ENCODE peak calls at places on chromosomes 12 and 14, in five cellular contexts. S is AG09309, P is right lobe of liver, T is fibroblast of pulmonary artery, K is thoracic aorta. Q is an unnamed sample.

GRCh38 chr14:100861188-100861936 is 35.4 kb downstream of the MEG3 start:
- DNase-seq in S (no peak), P (no peak), T (no peak), K (no peak), Q (no peak)

GRCh38 chr12:27615331-27615891 is 80.8 kb upstream of the REP15 start:
- DNase-seq in S (peak; percentile 81), P (no peak), T (peak; percentile 41), K (no peak), Q (no peak)

GRCh38 chr14:54691525-54692260 is 124.8 kb downstream of the SAMD4A start:
- DNase-seq in S (no peak), P (peak; percentile 79), T (peak; percentile 87), K (no peak), Q (peak; percentile 80)

GRCh38 chr12:117007618-117008017 is 91.6 kb downstream of the TESC start:
- DNase-seq in S (no peak), P (no peak), T (no peak), K (no peak), Q (no peak)

GRCh38 chr14:59728294-59728693 is 142.3 kb downstream of the RTN1 start:
- DNase-seq in S (no peak), P (no peak), T (no peak), K (no peak), Q (no peak)

GRCh38 chr14:65019944-65020566 is 33.4 kb downstream of the FNTB start:
- DNase-seq in S (peak; percentile 72), P (no peak), T (peak; percentile 92), K (no peak), Q (peak; percentile 28)

GRCh38 chr12:48865141-48865440 is 579 bp downstream of the RND1 start:
- DNase-seq in S (no peak), P (no peak), T (no peak), K (no peak), Q (no peak)

GRCh38 chr12:114933428-114934160 is 249.6 kb upstream of the TBX3 start:
- DNase-seq in S (peak; percentile 79), P (peak; percentile 36), T (peak; percentile 82), K (no peak), Q (no peak)

GRCh38 chr12:109758406-109759075 is 44.9 kb downstream of the FAM222A start:
- DNase-seq in S (no peak), P (no peak), T (no peak), K (no peak), Q (peak; percentile 4)

GRCh38 chr12:26317942-26318565 is 122.7 kb downstream of the SSPN start:
- DNase-seq in S (no peak), P (no peak), T (peak; percentile 70), K (no peak), Q (no peak)

GRCh38 chr12:68011882-68012207 is 22.6 kb downstream of the IFNG-AS1 start:
- DNase-seq in S (no peak), P (no peak), T (peak; percentile 8), K (no peak), Q (no peak)

GRCh38 chr14:78863143-78863542 is 693.0 kb downstream of the NRXN3 start:
- DNase-seq in S (no peak), P (no peak), T (peak; percentile 48), K (no peak), Q (no peak)

GRCh38 chr14:30252151-30252550 is 306.8 kb upstream of the G2E3 start:
- DNase-seq in S (no peak), P (no peak), T (no peak), K (no peak), Q (no peak)

GRCh38 chr14:50763386-50764007 is 67.5 kb downstream of the NIN start:
- DNase-seq in S (peak; percentile 98), P (no peak), T (peak; percentile 53), K (no peak), Q (no peak)

GRCh38 chr12:96265400-96265799 is 71.2 kb downstream of the ELK3 start:
- DNase-seq in S (no peak), P (no peak), T (no peak), K (no peak), Q (no peak)

GRCh38 chr12:93950321-93950720 is 198.1 kb upstream of the PLXNC1 start:
- DNase-seq in S (no peak), P (no peak), T (no peak), K (no peak), Q (no peak)

GRCh38 chr12:47982311-47982710 is 18.9 kb downstream of the TMEM106C start:
- DNase-seq in S (no peak), P (no peak), T (no peak), K (no peak), Q (no peak)

GRCh38 chr12:75334384-75335030 is at the start of gene GLIPR1L1:
- DNase-seq in S (peak; percentile 74), P (peak; percentile 75), T (peak; percentile 92), K (peak; percentile 78), Q (peak; percentile 87)
- H3K4me3 ChIP-seq in S (peak within 1 kb of the TSS; percentile 60), P (peak within 1 kb of the TSS; percentile 24), T (peak within 1 kb of the TSS; percentile 56), K (peak within 1 kb of the TSS; percentile 73), Q (peak within 1 kb of the TSS; percentile 29)

DNA sequence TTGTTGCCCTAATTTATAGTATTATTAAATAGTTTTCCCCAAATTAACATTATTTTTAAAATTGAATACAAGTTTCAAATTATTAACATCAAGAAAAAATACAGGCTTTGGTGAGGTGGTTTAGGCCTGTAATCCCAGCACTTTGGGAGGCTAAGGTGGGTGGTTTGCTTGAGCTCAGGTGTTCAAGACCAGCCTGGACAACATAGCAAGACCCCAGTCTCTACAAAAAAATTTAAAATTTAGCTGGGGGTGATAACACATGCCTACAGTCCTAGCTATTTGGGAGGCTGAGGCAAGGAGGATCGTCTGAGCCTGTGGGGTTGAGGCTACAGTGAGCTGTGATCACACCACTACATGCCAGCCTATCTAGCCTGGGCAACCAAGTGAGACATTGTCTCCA is 4.0 kb upstream of the DNAL1 start:
- DNase-seq in S (no peak), P (no peak), T (no peak), K (no peak), Q (no peak)
- TF ChIP-seq CTCF in S (no peak), P (no peak), T (no peak), K (no peak), Q (no peak)

DNA sequence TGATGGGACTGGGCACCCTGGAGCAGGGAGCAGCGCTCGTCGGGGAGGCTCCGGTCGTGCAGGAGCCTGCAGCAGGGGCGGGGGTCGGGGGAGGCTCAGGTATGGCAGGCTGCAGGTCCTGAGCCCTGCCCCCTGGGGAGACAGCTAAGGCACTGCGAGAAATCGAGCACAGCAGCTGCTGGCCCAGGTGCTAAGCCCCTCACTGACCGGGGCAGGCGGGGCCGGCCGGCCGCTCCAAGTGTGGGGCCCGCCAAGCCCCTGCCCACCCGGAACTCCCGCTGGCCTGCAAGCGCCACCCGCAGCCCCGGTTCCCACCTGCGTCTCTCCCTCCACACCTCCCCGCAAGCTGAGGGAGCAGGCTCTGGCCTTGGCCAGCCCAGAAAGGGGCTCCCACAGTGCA is 326.8 kb upstream of the TMTC1 start:
- DNase-seq in S (no peak), P (no peak), T (no peak), K (no peak), Q (no peak)
- H3K4me3 ChIP-seq in S (no peak overlapping the region), P (no peak overlapping the region), T (no peak overlapping the region), K (no peak overlapping the region), Q (no peak overlapping the region)

GRCh38 chr14:99795046-99795445 is 1.8 kb downstream of the EML1 start:
- DNase-seq in S (no peak), P (no peak), T (no peak), K (no peak), Q (no peak)
- TF ChIP-seq CTCF in S (no peak), P (no peak), T (no peak), K (no peak), Q (no peak)

GRCh38 chr12:69241444-69242092 is 2.2 kb downstream of the CPSF6 start:
- DNase-seq in S (no peak), P (no peak), T (no peak), K (no peak), Q (no peak)

GRCh38 chr12:69239286-69239921 is at the start of gene CPSF6:
- DNase-seq in S (peak; percentile 44), P (peak; percentile 99), T (peak; percentile 91), K (peak; percentile 72), Q (peak; percentile 98)

GRCh38 chr12:69239922-69240624 is 704 bp downstream of the CPSF6 start:
- DNase-seq in S (no peak), P (peak; percentile 66), T (peak; percentile 22), K (no peak), Q (peak; percentile 55)

GRCh38 chr12:69240625-69240984 is 1.2 kb downstream of the CPSF6 start:
- DNase-seq in S (no peak), P (no peak), T (no peak), K (no peak), Q (no peak)

GRCh38 chr12:69238589-69239285 is 632 bp upstream of the CPSF6 start:
- DNase-seq in S (no peak), P (no peak), T (peak; percentile 12), K (no peak), Q (no peak)
- H3K4me3 ChIP-seq in S (peak overlapping the region; percentile 43), P (peak overlapping the region; percentile 74), T (peak overlapping the region; percentile 85), K (peak overlapping the region; percentile 98), Q (peak overlapping the region; percentile 89)

GRCh38 chr12:51763743-51764142 is 84.8 kb downstream of the FIGNL2 start:
- DNase-seq in S (no peak), P (no peak), T (no peak), K (no peak), Q (no peak)

GRCh38 chr12:51755251-51755650 is 93.3 kb downstream of the FIGNL2 start:
- DNase-seq in S (no peak), P (no peak), T (no peak), K (no peak), Q (no peak)

GRCh38 chr12:51759175-51759574 is 89.3 kb downstream of the FIGNL2 start:
- DNase-seq in S (no peak), P (no peak), T (peak; percentile 16), K (no peak), Q (no peak)

GRCh38 chr12:51759695-51760094 is 88.8 kb downstream of the FIGNL2 start:
- DNase-seq in S (no peak), P (no peak), T (no peak), K (no peak), Q (no peak)

GRCh38 chr12:51760231-51760630 is 88.3 kb downstream of the FIGNL2 start:
- DNase-seq in S (no peak), P (no peak), T (no peak), K (no peak), Q (no peak)
- TF ChIP-seq CTCF in S (no peak), P (no peak), T (no peak), K (no peak), Q (no peak)